ENCODE peak calls at places on chromosomes 6 and 20, in seven cellular contexts. One of them, this sample, is unnamed.

GRCh38 chr20:44206132-44206531 is 4.4 kb downstream of the OSER1 start:
- DNase-seq in SJSA1: no peak
- DNase-seq in psoas muscle: no peak
- DNase-seq in colonic mucosa: no peak
- DNase-seq in OCI-LY7: no peak
- DNase-seq in pancreas: no peak
- DNase-seq in tibial artery: no peak
- DNase-seq in this sample: no peak

GRCh38 chr6:73734843-73735453 is 38.9 kb downstream of the CD109 start:
- DNase-seq in SJSA1: no peak
- DNase-seq in psoas muscle: no peak
- DNase-seq in colonic mucosa: no peak
- DNase-seq in OCI-LY7: no peak
- DNase-seq in pancreas: no peak
- DNase-seq in tibial artery: no peak
- DNase-seq in this sample: no peak

GRCh38 chr6:26328265-26328844 is 36.6 kb upstream of the BTN3A2 start:
- DNase-seq in SJSA1: no peak
- DNase-seq in psoas muscle: no peak
- DNase-seq in colonic mucosa: no peak
- DNase-seq in OCI-LY7: peak; percentile 35
- DNase-seq in pancreas: no peak
- DNase-seq in tibial artery: no peak
- DNase-seq in this sample: no peak

GRCh38 chr6:20763311-20763710 is 229.1 kb downstream of the CDKAL1 start:
- DNase-seq in SJSA1: no peak
- DNase-seq in psoas muscle: no peak
- DNase-seq in colonic mucosa: no peak
- DNase-seq in OCI-LY7: no peak
- DNase-seq in pancreas: no peak
- DNase-seq in tibial artery: no peak
- DNase-seq in this sample: no peak

GRCh38 chr6:119661628-119662027 is 312.1 kb upstream of the MAN1A1 start:
- DNase-seq in SJSA1: no peak
- DNase-seq in psoas muscle: no peak
- DNase-seq in colonic mucosa: no peak
- DNase-seq in OCI-LY7: no peak
- DNase-seq in pancreas: no peak
- DNase-seq in tibial artery: no peak
- DNase-seq in this sample: no peak

GRCh38 chr20:12241065-12241464 is 323.4 kb downstream of the BTBD3 start:
- DNase-seq in SJSA1: no peak
- DNase-seq in psoas muscle: no peak
- DNase-seq in colonic mucosa: no peak
- DNase-seq in OCI-LY7: no peak
- DNase-seq in pancreas: no peak
- DNase-seq in tibial artery: no peak
- DNase-seq in this sample: no peak

GRCh38 chr6:163585932-163586437 is 171.5 kb downstream of the QKI start:
- DNase-seq in SJSA1: peak; percentile 77
- DNase-seq in psoas muscle: peak; percentile 86
- DNase-seq in colonic mucosa: no peak
- DNase-seq in OCI-LY7: no peak
- DNase-seq in pancreas: no peak
- DNase-seq in tibial artery: peak; percentile 78
- DNase-seq in this sample: no peak

GRCh38 chr20:50009521-50010454 is 27.0 kb downstream of the SNAI1 start:
- DNase-seq in SJSA1: no peak
- DNase-seq in psoas muscle: no peak
- DNase-seq in colonic mucosa: no peak
- DNase-seq in OCI-LY7: no peak
- DNase-seq in pancreas: no peak
- DNase-seq in tibial artery: no peak
- DNase-seq in this sample: no peak

GRCh38 chr6:119445666-119446622 is 96.4 kb upstream of the MAN1A1 start:
- DNase-seq in SJSA1: no peak
- DNase-seq in psoas muscle: no peak
- DNase-seq in colonic mucosa: no peak
- DNase-seq in OCI-LY7: no peak
- DNase-seq in pancreas: no peak
- DNase-seq in tibial artery: no peak
- DNase-seq in this sample: no peak

GRCh38 chr6:116059713-116060571 is 749 bp downstream of the FRK start:
- DNase-seq in SJSA1: no peak
- DNase-seq in psoas muscle: no peak
- DNase-seq in colonic mucosa: peak; percentile 55
- DNase-seq in OCI-LY7: no peak
- DNase-seq in pancreas: peak; percentile 23
- DNase-seq in tibial artery: no peak
- DNase-seq in this sample: no peak

GRCh38 chr20:51517839-51518238 is 24.7 kb downstream of the NFATC2 start:
- DNase-seq in SJSA1: no peak
- DNase-seq in psoas muscle: no peak
- DNase-seq in colonic mucosa: no peak
- DNase-seq in OCI-LY7: no peak
- DNase-seq in pancreas: no peak
- DNase-seq in tibial artery: no peak
- DNase-seq in this sample: no peak

GRCh38 chr6:66421570-66421969 is 714.5 kb upstream of the EYS start:
- DNase-seq in SJSA1: no peak
- DNase-seq in psoas muscle: no peak
- DNase-seq in colonic mucosa: no peak
- DNase-seq in OCI-LY7: no peak
- DNase-seq in pancreas: no peak
- DNase-seq in tibial artery: no peak
- DNase-seq in this sample: no peak

GRCh38 chr20:57680934-57681914 is 28.6 kb downstream of the PMEPA1 start:
- DNase-seq in SJSA1: no peak
- DNase-seq in psoas muscle: no peak
- DNase-seq in colonic mucosa: no peak
- DNase-seq in OCI-LY7: peak; percentile 77
- DNase-seq in pancreas: no peak
- DNase-seq in tibial artery: no peak
- DNase-seq in this sample: peak; percentile 29

GRCh38 chr6:159788757-159789376 is 535 bp downstream of the TCP1 start:
- DNase-seq in SJSA1: peak; percentile 55
- DNase-seq in psoas muscle: peak; percentile 74
- DNase-seq in colonic mucosa: peak; percentile 62
- DNase-seq in OCI-LY7: peak; percentile 67
- DNase-seq in pancreas: peak; percentile 78
- DNase-seq in tibial artery: peak; percentile 75
- DNase-seq in this sample: peak; percentile 46

GRCh38 chr6:148514091-148514850 is 171.6 kb downstream of the SASH1 start:
- DNase-seq in SJSA1: no peak
- DNase-seq in psoas muscle: no peak
- DNase-seq in colonic mucosa: no peak
- DNase-seq in OCI-LY7: no peak
- DNase-seq in pancreas: no peak
- DNase-seq in tibial artery: no peak
- DNase-seq in this sample: no peak

GRCh38 chr20:43507150-43508080 is at the start of gene L3MBTL1:
- DNase-seq in SJSA1: no peak
- DNase-seq in psoas muscle: peak; percentile 56
- DNase-seq in colonic mucosa: peak; percentile 61
- DNase-seq in OCI-LY7: no peak
- DNase-seq in pancreas: peak; percentile 86
- DNase-seq in tibial artery: no peak
- DNase-seq in this sample: peak; percentile 76

GRCh38 chr6:111830003-111830402 is 43.2 kb downstream of the FYN start:
- DNase-seq in SJSA1: no peak
- DNase-seq in psoas muscle: no peak
- DNase-seq in colonic mucosa: no peak
- DNase-seq in OCI-LY7: no peak
- DNase-seq in pancreas: no peak
- DNase-seq in tibial artery: no peak
- DNase-seq in this sample: no peak

GRCh38 chr6:6091608-6092002 is 84.9 kb upstream of the NRN1 start:
- DNase-seq in SJSA1: no peak
- DNase-seq in psoas muscle: no peak
- DNase-seq in colonic mucosa: no peak
- DNase-seq in OCI-LY7: no peak
- DNase-seq in pancreas: no peak
- DNase-seq in tibial artery: no peak
- DNase-seq in this sample: no peak

GRCh38 chr6:1596088-1596852 is 13.4 kb upstream of the FOXC1 start:
- DNase-seq in SJSA1: no peak
- DNase-seq in psoas muscle: peak; percentile 74
- DNase-seq in colonic mucosa: peak; percentile 56
- DNase-seq in OCI-LY7: peak; percentile 54
- DNase-seq in pancreas: peak; percentile 87
- DNase-seq in tibial artery: peak; percentile 80
- DNase-seq in this sample: peak; percentile 79

GRCh38 chr20:43586641-43587040 is 4.1 kb upstream of the IFT52 start:
- DNase-seq in SJSA1: no peak
- DNase-seq in psoas muscle: no peak
- DNase-seq in colonic mucosa: no peak
- DNase-seq in OCI-LY7: no peak
- DNase-seq in pancreas: no peak
- DNase-seq in tibial artery: peak; percentile 39
- DNase-seq in this sample: no peak

GRCh38 chr6:24332306-24332705 is 25.6 kb downstream of the DCDC2 start:
- DNase-seq in SJSA1: no peak
- DNase-seq in psoas muscle: no peak
- DNase-seq in colonic mucosa: no peak
- DNase-seq in OCI-LY7: no peak
- DNase-seq in pancreas: no peak
- DNase-seq in tibial artery: no peak
- DNase-seq in this sample: no peak

GRCh38 chr6:3205913-3206312 is 21.5 kb downstream of the TUBB2B start:
- DNase-seq in SJSA1: no peak
- DNase-seq in psoas muscle: no peak
- DNase-seq in colonic mucosa: no peak
- DNase-seq in OCI-LY7: no peak
- DNase-seq in pancreas: no peak
- DNase-seq in tibial artery: no peak
- DNase-seq in this sample: no peak

GRCh38 chr6:126054258-126054702 is 67.9 kb downstream of the TRMT11 start:
- DNase-seq in SJSA1: no peak
- DNase-seq in psoas muscle: no peak
- DNase-seq in colonic mucosa: peak; percentile 49
- DNase-seq in OCI-LY7: no peak
- DNase-seq in pancreas: no peak
- DNase-seq in tibial artery: no peak
- DNase-seq in this sample: no peak

GRCh38 chr6:17968081-17968518 is 19.3 kb downstream of the KIF13A start:
- DNase-seq in SJSA1: peak; percentile 81
- DNase-seq in psoas muscle: peak; percentile 64
- DNase-seq in colonic mucosa: no peak
- DNase-seq in OCI-LY7: no peak
- DNase-seq in pancreas: no peak
- DNase-seq in tibial artery: no peak
- DNase-seq in this sample: no peak

GRCh38 chr6:17972074-17972966 is 15.1 kb downstream of the KIF13A start:
- DNase-seq in SJSA1: no peak
- DNase-seq in psoas muscle: no peak
- DNase-seq in colonic mucosa: no peak
- DNase-seq in OCI-LY7: no peak
- DNase-seq in pancreas: no peak
- DNase-seq in tibial artery: no peak
- DNase-seq in this sample: no peak

GRCh38 chr6:17972978-17973622 is 14.3 kb downstream of the KIF13A start:
- DNase-seq in SJSA1: no peak
- DNase-seq in psoas muscle: no peak
- DNase-seq in colonic mucosa: no peak
- DNase-seq in OCI-LY7: no peak
- DNase-seq in pancreas: no peak
- DNase-seq in tibial artery: no peak
- DNase-seq in this sample: no peak

GRCh38 chr6:17968876-17969275 is 18.6 kb downstream of the KIF13A start:
- DNase-seq in SJSA1: no peak
- DNase-seq in psoas muscle: no peak
- DNase-seq in colonic mucosa: no peak
- DNase-seq in OCI-LY7: no peak
- DNase-seq in pancreas: no peak
- DNase-seq in tibial artery: no peak
- DNase-seq in this sample: no peak

GRCh38 chr6:17971128-17972073 is 16.0 kb downstream of the KIF13A start:
- DNase-seq in SJSA1: peak; percentile 80
- DNase-seq in psoas muscle: no peak
- DNase-seq in colonic mucosa: no peak
- DNase-seq in OCI-LY7: no peak
- DNase-seq in pancreas: no peak
- DNase-seq in tibial artery: no peak
- DNase-seq in this sample: no peak
- H3K4me1 ChIP-seq in SJSA1: peaks cover 61% of the 10 kb centered on the region
- H3K4me1 ChIP-seq in psoas muscle: peaks cover 75% of the 10 kb centered on the region
- H3K4me1 ChIP-seq in colonic mucosa: peaks cover 10% of the 10 kb centered on the region
- H3K4me1 ChIP-seq in OCI-LY7: no peaks in the 10 kb centered on the region
- H3K4me1 ChIP-seq in pancreas: no peaks in the 10 kb centered on the region
- H3K4me1 ChIP-seq in tibial artery: no peaks in the 10 kb centered on the region
- H3K4me1 ChIP-seq in this sample: peaks cover 19% of the 10 kb centered on the region

GRCh38 chr6:43996614-43997341 is 130.5 kb downstream of the MRPL14 start:
- DNase-seq in SJSA1: no peak
- DNase-seq in psoas muscle: peak; percentile 8
- DNase-seq in colonic mucosa: no peak
- DNase-seq in OCI-LY7: no peak
- DNase-seq in pancreas: no peak
- DNase-seq in tibial artery: peak; percentile 46
- DNase-seq in this sample: no peak
- H3K4me3 ChIP-seq in SJSA1: no peak overlapping the region
- H3K4me3 ChIP-seq in psoas muscle: no peak overlapping the region
- H3K4me3 ChIP-seq in colonic mucosa: no peak overlapping the region
- H3K4me3 ChIP-seq in OCI-LY7: no peak overlapping the region
- H3K4me3 ChIP-seq in pancreas: no peak overlapping the region
- H3K4me3 ChIP-seq in tibial artery: no peak overlapping the region
- H3K4me3 ChIP-seq in this sample: no peak overlapping the region

DNA sequence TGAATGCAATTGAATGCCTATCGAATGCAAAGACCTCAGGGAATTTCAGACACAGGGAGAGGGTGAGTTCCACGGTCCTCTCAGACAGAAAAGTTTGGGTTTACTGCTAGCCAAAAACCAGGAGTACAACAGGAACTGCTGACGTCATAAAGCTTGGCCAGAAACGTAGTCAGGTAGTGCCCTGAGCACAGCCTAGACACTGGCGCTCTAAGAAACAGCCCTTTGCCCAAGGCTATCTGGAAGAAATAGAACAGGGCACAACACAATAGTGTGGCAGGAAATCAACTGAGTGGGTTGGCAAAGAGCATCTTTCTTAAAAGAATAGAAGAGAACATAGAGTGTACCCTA is 58.0 kb downstream of the GFOD1 start:
- DNase-seq in SJSA1: no peak
- DNase-seq in psoas muscle: no peak
- DNase-seq in colonic mucosa: no peak
- DNase-seq in OCI-LY7: no peak
- DNase-seq in pancreas: no peak
- DNase-seq in tibial artery: no peak
- DNase-seq in this sample: no peak
- H3K4me1 ChIP-seq in SJSA1: no peaks in the 10 kb centered on the region
- H3K4me1 ChIP-seq in psoas muscle: peaks cover 47% of the 10 kb centered on the region
- H3K4me1 ChIP-seq in colonic mucosa: no peaks in the 10 kb centered on the region
- H3K4me1 ChIP-seq in OCI-LY7: peaks cover 68% of the 10 kb centered on the region
- H3K4me1 ChIP-seq in pancreas: peaks cover 11% of the 10 kb centered on the region
- H3K4me1 ChIP-seq in tibial artery: no peaks in the 10 kb centered on the region
- H3K4me1 ChIP-seq in this sample: peaks cover 39% of the 10 kb centered on the region

DNA sequence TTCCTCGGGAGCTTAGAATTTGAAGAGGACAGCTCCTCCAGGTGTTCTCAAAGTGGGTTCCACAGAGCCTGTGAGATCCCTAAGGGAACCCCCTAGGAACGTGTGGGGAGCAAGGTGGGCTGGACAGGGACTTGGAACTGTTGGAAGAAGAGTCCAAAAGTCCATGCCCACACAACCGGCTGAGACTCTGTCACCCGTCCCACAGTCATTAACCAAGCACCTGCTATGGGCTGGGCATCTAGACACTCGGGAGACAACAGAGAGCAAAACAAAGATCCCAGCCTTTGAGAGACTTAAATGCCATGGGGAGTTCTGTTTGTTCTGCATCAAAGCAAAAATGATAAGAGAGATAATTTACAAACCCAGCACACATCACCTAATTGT is 51.9 kb upstream of the SAYSD1 start:
- DNase-seq in SJSA1: no peak
- DNase-seq in psoas muscle: no peak
- DNase-seq in colonic mucosa: no peak
- DNase-seq in OCI-LY7: no peak
- DNase-seq in pancreas: no peak
- DNase-seq in tibial artery: peak; percentile 43
- DNase-seq in this sample: no peak
- H3K4me3 ChIP-seq in SJSA1: no peak overlapping the region
- H3K4me3 ChIP-seq in psoas muscle: no peak overlapping the region
- H3K4me3 ChIP-seq in colonic mucosa: no peak overlapping the region
- H3K4me3 ChIP-seq in OCI-LY7: no peak overlapping the region
- H3K4me3 ChIP-seq in pancreas: no peak overlapping the region
- H3K4me3 ChIP-seq in tibial artery: no peak overlapping the region
- H3K4me3 ChIP-seq in this sample: no peak overlapping the region

This sample was measured in right cardiac atrium.